ENCODE peak calls at places on chromosome 1, in ten cellular contexts. One of them, this sample, is unnamed.

GRCh38 chr1:204453141-204453772 is 41.3 kb downstream of the PIK3C2B start:
- DNase-seq in WTC11: no peak
- DNase-seq in Calu3: no peak
- DNase-seq in kidney epithelial cell: no peak
- DNase-seq in HFF-Myc: no peak
- DNase-seq in right atrium auricular region: no peak
- DNase-seq in spleen: peak
- DNase-seq in effector CD4-positive, alpha-beta T cell: peak
- DNase-seq in HT1080: no peak
- DNase-seq in GM12865: peak
- DNase-seq in this sample: no peak

GRCh38 chr1:25821630-25822091 is 1.9 kb downstream of the MTFR1L start:
- DNase-seq in WTC11: no peak
- DNase-seq in Calu3: no peak
- DNase-seq in kidney epithelial cell: no peak
- DNase-seq in HFF-Myc: no peak
- DNase-seq in right atrium auricular region: no peak
- DNase-seq in spleen: no peak
- DNase-seq in effector CD4-positive, alpha-beta T cell: no peak
- DNase-seq in HT1080: no peak
- DNase-seq in GM12865: no peak
- DNase-seq in this sample: no peak

GRCh38 chr1:167082511-167083027 is 7.6 kb downstream of the GPA33 start:
- DNase-seq in WTC11: no peak
- DNase-seq in Calu3: peak
- DNase-seq in kidney epithelial cell: no peak
- DNase-seq in HFF-Myc: no peak
- DNase-seq in right atrium auricular region: no peak
- DNase-seq in spleen: no peak
- DNase-seq in effector CD4-positive, alpha-beta T cell: no peak
- DNase-seq in HT1080: no peak
- DNase-seq in GM12865: no peak
- DNase-seq in this sample: no peak

GRCh38 chr1:220431840-220432239 is 96.1 kb upstream of the MARK1 start:
- DNase-seq in WTC11: no peak
- DNase-seq in Calu3: no peak
- DNase-seq in kidney epithelial cell: no peak
- DNase-seq in HFF-Myc: no peak
- DNase-seq in right atrium auricular region: no peak
- DNase-seq in spleen: no peak
- DNase-seq in effector CD4-positive, alpha-beta T cell: no peak
- DNase-seq in HT1080: no peak
- DNase-seq in GM12865: no peak
- DNase-seq in this sample: no peak

GRCh38 chr1:5109652-5110051 is 455.2 kb downstream of the AJAP1 start:
- DNase-seq in WTC11: no peak
- DNase-seq in Calu3: no peak
- DNase-seq in kidney epithelial cell: no peak
- DNase-seq in HFF-Myc: no peak
- DNase-seq in right atrium auricular region: no peak
- DNase-seq in spleen: no peak
- DNase-seq in effector CD4-positive, alpha-beta T cell: no peak
- DNase-seq in HT1080: no peak
- DNase-seq in GM12865: no peak
- DNase-seq in this sample: no peak

GRCh38 chr1:232136136-232136535 is 493.8 kb downstream of the SIPA1L2 start:
- DNase-seq in WTC11: no peak
- DNase-seq in Calu3: no peak
- DNase-seq in kidney epithelial cell: no peak
- DNase-seq in HFF-Myc: no peak
- DNase-seq in right atrium auricular region: no peak
- DNase-seq in spleen: no peak
- DNase-seq in effector CD4-positive, alpha-beta T cell: no peak
- DNase-seq in HT1080: no peak
- DNase-seq in GM12865: no peak
- DNase-seq in this sample: no peak

GRCh38 chr1:92709738-92710137 is 75.2 kb downstream of the EVI5 start:
- DNase-seq in WTC11: peak
- DNase-seq in Calu3: peak
- DNase-seq in kidney epithelial cell: peak
- DNase-seq in HFF-Myc: peak
- DNase-seq in right atrium auricular region: no peak
- DNase-seq in spleen: no peak
- DNase-seq in effector CD4-positive, alpha-beta T cell: no peak
- DNase-seq in HT1080: peak
- DNase-seq in GM12865: no peak
- DNase-seq in this sample: no peak

GRCh38 chr1:46411601-46412341 is 17.7 kb downstream of the FAAH start:
- DNase-seq in WTC11: peak
- DNase-seq in Calu3: peak
- DNase-seq in kidney epithelial cell: no peak
- DNase-seq in HFF-Myc: no peak
- DNase-seq in right atrium auricular region: no peak
- DNase-seq in spleen: peak
- DNase-seq in effector CD4-positive, alpha-beta T cell: no peak
- DNase-seq in HT1080: no peak
- DNase-seq in GM12865: no peak
- DNase-seq in this sample: no peak

GRCh38 chr1:159239551-159240220 is 35.0 kb downstream of the ACKR1 start:
- DNase-seq in WTC11: no peak
- DNase-seq in Calu3: no peak
- DNase-seq in kidney epithelial cell: no peak
- DNase-seq in HFF-Myc: no peak
- DNase-seq in right atrium auricular region: no peak
- DNase-seq in spleen: no peak
- DNase-seq in effector CD4-positive, alpha-beta T cell: no peak
- DNase-seq in HT1080: peak
- DNase-seq in GM12865: peak
- DNase-seq in this sample: no peak

GRCh38 chr1:163068716-163069115 is 445 bp upstream of the RGS4 start:
- DNase-seq in WTC11: no peak
- DNase-seq in Calu3: no peak
- DNase-seq in kidney epithelial cell: no peak
- DNase-seq in HFF-Myc: no peak
- DNase-seq in right atrium auricular region: no peak
- DNase-seq in spleen: no peak
- DNase-seq in effector CD4-positive, alpha-beta T cell: no peak
- DNase-seq in HT1080: no peak
- DNase-seq in GM12865: no peak
- DNase-seq in this sample: no peak

GRCh38 chr1:160219062-160219929 is 14.1 kb downstream of the PEA15 start:
- DNase-seq in WTC11: peak
- DNase-seq in Calu3: peak
- DNase-seq in kidney epithelial cell: peak
- DNase-seq in HFF-Myc: peak
- DNase-seq in right atrium auricular region: no peak
- DNase-seq in spleen: no peak
- DNase-seq in effector CD4-positive, alpha-beta T cell: no peak
- DNase-seq in HT1080: peak
- DNase-seq in GM12865: peak
- DNase-seq in this sample: no peak